ENCODE peak calls at places on chromosomes 2 and 18, in seven cellular contexts. O is stomach, M is keratinocyte, I is ovary, W is A549, J is lower lobe of right lung, E is AG04450. N is an unnamed sample.

GRCh38 chr2:14907014-14907612 is 274.6 kb downstream of the LRATD1 start:
- DNase-seq in O (no peak), M (no peak), I (no peak), W (peak; percentile 18), J (no peak), E (no peak), N (no peak)

GRCh38 chr2:45119855-45120254 is 110.6 kb upstream of the SIX2 start:
- DNase-seq in O (no peak), M (peak; percentile 13), I (no peak), W (peak; percentile 45), J (no peak), E (peak; percentile 54), N (no peak)

GRCh38 chr2:43075906-43076585 is 150.4 kb downstream of the ZFP36L2 start:
- DNase-seq in O (no peak), M (no peak), I (no peak), W (peak; percentile 58), J (no peak), E (no peak), N (peak; percentile 75)

GRCh38 chr2:64288321-64288931 is 144.2 kb upstream of the PELI1 start:
- DNase-seq in O (no peak), M (no peak), I (no peak), W (no peak), J (no peak), E (peak; percentile 41), N (no peak)

GRCh38 chr18:68566991-68567390 is 147.9 kb downstream of the TMX3 start:
- DNase-seq in O (no peak), M (no peak), I (no peak), W (no peak), J (no peak), E (no peak), N (no peak)

GRCh38 chr2:163641986-163642385 is 93.8 kb downstream of the FIGN start:
- DNase-seq in O (no peak), M (no peak), I (no peak), W (no peak), J (no peak), E (no peak), N (no peak)

GRCh38 chr2:124704056-124704644 is 679.1 kb downstream of the CNTNAP5 start:
- DNase-seq in O (no peak), M (no peak), I (no peak), W (no peak), J (no peak), E (no peak), N (no peak)

GRCh38 chr2:220134756-220135534 is 507.5 kb downstream of the SLC4A3 start:
- DNase-seq in O (no peak), M (no peak), I (no peak), W (no peak), J (no peak), E (no peak), N (no peak)

GRCh38 chr2:105977212-105977611 is 216.9 kb downstream of the UXS1 start:
- DNase-seq in O (no peak), M (peak; percentile 73), I (no peak), W (peak; percentile 30), J (no peak), E (peak; percentile 29), N (no peak)

GRCh38 chr2:29628882-29629281 is 292.5 kb downstream of the ALK start:
- DNase-seq in O (peak; percentile 76), M (no peak), I (no peak), W (no peak), J (no peak), E (no peak), N (no peak)

DNA sequence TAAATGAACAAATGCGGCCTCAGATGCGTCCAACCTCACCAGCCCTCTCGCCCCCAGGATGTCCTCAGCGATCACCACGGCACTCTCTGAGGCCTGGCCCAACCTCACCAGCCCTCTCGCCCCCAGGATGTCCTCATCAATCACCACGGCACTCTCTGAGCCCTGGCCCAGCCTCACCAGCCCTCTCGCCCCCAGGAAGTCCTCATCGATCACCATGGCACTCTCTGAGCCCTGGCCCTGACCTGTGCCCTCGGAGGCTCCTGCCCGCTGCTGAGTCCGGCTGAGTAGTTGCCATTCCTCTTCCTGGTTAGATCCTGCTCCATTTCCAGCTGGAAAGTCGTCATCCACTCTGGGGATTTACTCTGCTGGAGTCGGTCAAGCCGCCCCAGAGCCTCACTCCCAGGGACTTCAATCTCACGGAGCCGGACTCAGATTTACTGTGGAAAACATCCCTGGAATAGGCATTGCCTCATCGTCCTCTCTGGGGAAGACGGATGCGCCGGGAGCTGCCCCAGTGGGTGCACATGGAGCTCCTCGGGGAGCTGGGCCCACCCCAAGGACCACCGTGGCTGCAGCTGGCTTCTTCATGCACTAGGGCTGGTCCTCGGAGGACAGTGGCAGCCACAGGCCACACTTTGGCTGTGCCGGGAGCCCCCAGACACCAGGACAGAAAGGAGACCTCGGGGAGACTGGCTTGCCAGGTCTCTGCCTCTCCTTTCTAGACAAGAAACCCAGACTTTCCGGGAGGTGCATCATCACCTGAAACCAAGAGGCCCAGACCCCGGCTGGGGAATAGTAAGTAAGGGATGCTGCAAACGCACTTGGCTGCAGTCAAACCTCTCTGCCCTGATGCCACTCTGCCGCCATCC is 230.6 kb downstream of the EIPR1 start:
- DNase-seq in O (no peak), M (no peak), I (no peak), W (no peak), J (no peak), E (no peak), N (no peak)
- H3K27ac ChIP-seq in O (no peak overlapping the region), M (no peak overlapping the region), I (no peak overlapping the region), W (no peak overlapping the region), J (no peak overlapping the region), E (no peak overlapping the region), N (no peak overlapping the region)

DNA sequence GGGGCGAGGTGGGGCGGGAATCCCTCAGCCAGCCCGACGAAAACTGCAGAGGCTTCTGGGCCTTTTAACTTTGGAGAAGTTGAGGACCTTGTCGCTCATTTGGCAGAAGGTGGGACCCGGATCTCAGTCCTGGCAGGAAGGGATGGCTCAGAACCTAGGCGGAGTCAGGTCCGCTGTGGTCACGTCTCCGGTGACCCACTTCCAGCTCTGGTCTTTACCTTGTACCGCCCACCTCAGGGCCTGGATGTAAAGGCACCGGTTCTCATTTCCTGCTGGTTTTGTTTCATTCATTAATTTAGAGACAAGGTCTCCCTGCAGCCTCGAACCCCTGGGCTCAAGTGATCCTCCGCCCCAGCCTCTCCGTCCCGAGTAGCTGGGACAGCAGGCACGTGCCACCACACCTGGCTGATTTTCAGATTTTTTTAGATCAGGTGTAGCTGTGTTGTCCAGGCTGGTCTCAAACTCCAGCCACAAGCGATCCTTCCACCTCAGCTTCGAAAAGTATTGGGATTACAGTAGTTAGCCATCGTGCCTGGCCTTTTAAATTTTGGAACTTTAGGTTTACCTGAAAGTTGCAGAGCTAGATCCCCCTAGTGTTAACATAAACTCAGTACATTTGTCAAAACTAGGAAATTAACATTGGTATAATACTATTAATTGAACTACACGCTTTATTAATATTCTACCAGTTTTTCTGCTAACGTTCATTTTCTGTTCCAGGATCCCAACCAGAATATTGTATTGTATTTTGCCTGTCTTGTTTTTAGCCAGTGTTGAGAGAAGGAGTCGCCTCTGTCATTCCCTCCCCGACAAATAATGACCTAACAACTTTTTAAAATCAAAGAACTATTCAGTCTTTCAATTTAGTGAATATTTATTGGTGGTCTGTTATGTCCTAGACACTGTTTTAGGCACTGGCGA is 867 bp downstream of the POLI start:
- DNase-seq in O (peak; percentile 42), M (no peak), I (peak; percentile 33), W (peak; percentile 74), J (no peak), E (no peak), N (no peak)
- H3K27ac ChIP-seq in O (peak overlapping the region; percentile 84), M (peak overlapping the region; percentile 89), I (peak overlapping the region; percentile 74), W (peak overlapping the region; percentile 99), J (peak overlapping the region; percentile 97), E (peak overlapping the region; percentile 70), N (peak overlapping the region; percentile 87)

DNA sequence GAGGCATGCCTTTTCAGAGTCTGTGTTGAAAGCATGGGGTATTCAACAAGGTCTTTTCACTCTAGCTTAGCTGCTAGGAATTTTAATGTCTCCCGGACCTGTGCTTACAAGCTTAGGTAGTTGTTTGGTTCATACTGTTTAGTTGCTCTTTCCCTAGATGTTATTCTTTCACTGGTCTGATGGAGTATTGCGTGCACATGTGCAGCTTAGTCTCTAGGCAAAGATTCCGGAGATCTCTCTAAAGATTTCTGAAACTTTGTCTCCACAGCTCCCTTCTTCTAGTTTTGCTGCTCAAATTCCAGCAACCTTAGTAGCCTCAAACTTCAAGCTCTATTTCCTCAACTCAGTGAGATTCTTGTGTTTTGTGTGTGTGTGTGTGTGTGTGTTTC is 197.9 kb downstream of the MCFD2 start:
- DNase-seq in O (no peak), M (no peak), I (no peak), W (no peak), J (no peak), E (no peak), N (no peak)
- H3K27ac ChIP-seq in O (peak overlapping the region; percentile 5), M (no peak overlapping the region), I (no peak overlapping the region), W (peak overlapping the region; percentile 70), J (no peak overlapping the region), E (no peak overlapping the region), N (peak overlapping the region; percentile 39)

DNA sequence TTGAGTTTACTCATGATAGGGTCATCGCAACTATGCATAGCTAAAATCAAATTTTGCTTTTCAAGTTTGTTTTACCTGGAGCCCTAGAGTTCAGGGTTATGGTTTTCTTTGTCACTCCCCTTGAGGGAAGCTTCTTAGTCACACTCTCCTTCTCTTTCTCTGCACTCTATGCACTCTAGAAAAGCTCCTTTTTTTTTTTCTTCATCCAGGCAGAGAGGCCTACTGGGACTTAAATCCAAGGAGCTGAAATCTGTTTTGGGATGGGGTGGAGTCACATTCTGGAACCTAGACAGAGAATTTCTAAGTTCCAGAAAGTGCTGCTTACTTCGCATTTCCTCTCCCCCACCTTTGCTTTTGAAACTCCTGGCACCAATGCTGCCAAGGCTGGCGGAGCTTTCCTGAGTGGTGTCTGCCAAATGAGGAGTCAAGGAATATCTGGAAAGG is 19.1 kb upstream of the IL18R1 start:
- DNase-seq in O (no peak), M (peak; percentile 35), I (peak; percentile 24), W (peak; percentile 16), J (no peak), E (no peak), N (no peak)
- H3K27ac ChIP-seq in O (peak overlapping the region; percentile 20), M (peak overlapping the region; percentile 88), I (no peak overlapping the region), W (no peak overlapping the region), J (peak overlapping the region; percentile 42), E (no peak overlapping the region), N (no peak overlapping the region)

DNA sequence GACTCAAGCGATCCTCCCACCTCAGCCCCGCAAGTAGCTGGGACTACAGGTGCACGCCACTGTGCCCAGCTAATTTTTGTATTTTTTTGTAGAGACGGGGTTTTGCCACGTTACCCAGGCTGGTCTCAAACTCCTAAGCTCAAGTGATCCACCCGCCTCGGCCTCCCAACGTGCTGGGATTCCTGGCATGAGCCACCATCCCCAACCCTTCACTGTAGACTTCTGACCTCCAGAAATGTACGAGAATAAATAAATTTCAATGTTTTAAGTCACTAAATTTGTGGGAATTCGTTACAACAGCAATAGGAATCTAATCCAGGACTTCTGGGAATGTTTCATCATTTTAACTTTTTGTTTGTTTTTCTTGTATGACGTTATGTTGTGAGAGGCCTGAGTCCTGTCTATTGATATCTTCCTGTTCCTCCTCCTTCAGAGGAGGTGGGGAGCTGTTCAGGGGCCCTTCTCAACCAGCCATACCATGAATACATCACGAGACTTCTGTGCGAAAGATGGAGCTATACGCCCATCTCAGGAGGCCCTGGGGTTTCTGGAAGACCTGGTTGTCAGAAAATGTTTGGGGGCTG is 40.0 kb downstream of the TEX44 start:
- DNase-seq in O (no peak), M (no peak), I (no peak), W (peak; percentile 44), J (no peak), E (peak; percentile 77), N (no peak)
- H3K27ac ChIP-seq in O (no peak overlapping the region), M (no peak overlapping the region), I (no peak overlapping the region), W (peak overlapping the region; percentile 72), J (no peak overlapping the region), E (peak overlapping the region; percentile 84), N (no peak overlapping the region)

GRCh38 chr18:47928466-47928865 is 2.0 kb downstream of the SMAD2 start:
- DNase-seq in O (no peak), M (no peak), I (no peak), W (no peak), J (no peak), E (no peak), N (no peak)
- H3K27ac ChIP-seq in O (no peak overlapping the region), M (peak overlapping the region; percentile 99), I (no peak overlapping the region), W (peak overlapping the region; percentile 100), J (no peak overlapping the region), E (no peak overlapping the region), N (no peak overlapping the region)